ENCODE peak calls at places on chromosomes 6 and 20, in four cellular contexts. P is endothelial cell, N is Calu3, T is A549. K is an unnamed sample.

GRCh38 chr6:43951756-43952675 is 175.2 kb downstream of the MRPL14 start:
- DNase-seq in P (no peak), N (no peak), T (no peak), K (no peak)

GRCh38 chr6:131950767-131951575 is at the start of gene CCN2:
- DNase-seq in P (peak), N (peak), T (peak), K (peak)

GRCh38 chr6:49913656-49914055 is 47.3 kb upstream of the CRISP1 start:
- DNase-seq in P (no peak), N (no peak), T (no peak), K (no peak)

GRCh38 chr6:159693894-159694545 is 979 bp upstream of the SOD2 start:
- DNase-seq in P (no peak), N (peak), T (no peak), K (peak)

GRCh38 chr20:13348301-13349239 is 127.5 kb downstream of the ISM1 start:
- DNase-seq in P (no peak), N (no peak), T (no peak), K (no peak)

GRCh38 chr6:114194362-114195343 is 148.2 kb downstream of the HS3ST5 start:
- DNase-seq in P (no peak), N (no peak), T (no peak), K (no peak)

GRCh38 chr6:163099621-163100171 is 314.8 kb upstream of the QKI start:
- DNase-seq in P (no peak), N (no peak), T (no peak), K (no peak)

GRCh38 chr20:21373436-21373835 is 23.9 kb downstream of the NKX2-4 start:
- DNase-seq in P (no peak), N (no peak), T (no peak), K (no peak)

GRCh38 chr6:364609-365540 is 26.7 kb upstream of the IRF4 start:
- DNase-seq in P (no peak), N (no peak), T (no peak), K (no peak)

GRCh38 chr20:4546342-4546741 is 175.4 kb upstream of the PRND start:
- DNase-seq in P (no peak), N (no peak), T (no peak), K (peak)

GRCh38 chr20:19944772-19945459 is 72.2 kb upstream of the NAA20 start:
- DNase-seq in P (no peak), N (no peak), T (no peak), K (no peak)

GRCh38 chr6:39558791-39559190 is 166.4 kb downstream of the KIF6 start:
- DNase-seq in P (no peak), N (no peak), T (no peak), K (no peak)

GRCh38 chr6:95244749-95245148 is 332.6 kb upstream of the MANEA start:
- DNase-seq in P (no peak), N (no peak), T (peak), K (no peak)